ENCODE peak calls at places on chromosomes 7 and 10, in nine cellular contexts. P, C, L, M, E, S, X, R and G are unnamed samples.

GRCh38 chr7:114942443-114943175 is 20.7 kb downstream of the MDFIC start:
- DNase-seq in R (no peak), X (no peak), M (no peak), S (no peak), E (no peak), L (no peak), C (no peak), P (no peak), G (no peak)

GRCh38 chr10:65275296-65275695 is 1650.5 kb upstream of the LRRTM3 start:
- DNase-seq in E (no peak), C (no peak), P (no peak), S (no peak), M (no peak), L (no peak), X (no peak), R (no peak), G (no peak)

GRCh38 chr10:43971981-43972380 is 323.3 kb upstream of the ZNF32 start:
- DNase-seq in S (no peak), X (no peak), L (no peak), E (no peak), R (no peak), P (no peak), M (peak; percentile 26), C (no peak), G (no peak)

GRCh38 chr7:134462337-134462925 is 3.5 kb upstream of the AKR1B1 start:
- DNase-seq in R (no peak), X (peak; percentile 87), E (no peak), P (no peak), L (no peak), M (no peak), S (no peak), C (no peak), G (no peak)

GRCh38 chr7:22934473-22935065 is 79.4 kb downstream of the HYCC1 start:
- DNase-seq in C (no peak), X (peak; percentile 86), E (no peak), P (no peak), R (no peak), S (no peak), L (no peak), M (no peak), G (no peak)

GRCh38 chr7:17444673-17445072 is 146.2 kb downstream of the AHR start:
- DNase-seq in C (no peak), E (no peak), X (peak; percentile 70), L (no peak), R (no peak), P (no peak), M (no peak), S (peak; percentile 14), G (no peak)

GRCh38 chr7:151080091-151080521 is 503 bp downstream of the FASTK start:
- DNase-seq in X (peak; percentile 37), P (no peak), C (peak; percentile 42), R (no peak), S (no peak), L (peak; percentile 70), E (no peak), M (no peak), G (no peak)

GRCh38 chr7:152336754-152337368 is 98.9 kb downstream of the KMT2C start:
- DNase-seq in L (peak; percentile 61), X (peak; percentile 45), M (no peak), P (peak; percentile 22), S (peak; percentile 26), R (peak; percentile 25), C (no peak), E (no peak), G (peak; percentile 27)

GRCh38 chr7:138556771-138557484 is 96.9 kb downstream of the TRIM24 start:
- DNase-seq in L (no peak), P (no peak), X (peak; percentile 3), R (no peak), M (no peak), E (no peak), C (no peak), S (no peak), G (no peak)

GRCh38 chr7:138554674-138555073 is 94.6 kb downstream of the TRIM24 start:
- DNase-seq in M (no peak), X (no peak), P (no peak), R (no peak), S (no peak), E (no peak), L (no peak), C (no peak), G (no peak)

GRCh38 chr7:138559448-138559847 is 99.4 kb downstream of the TRIM24 start:
- DNase-seq in X (no peak), R (no peak), C (no peak), P (no peak), E (no peak), L (no peak), M (no peak), S (no peak), G (no peak)

GRCh38 chr7:138553805-138554204 is 93.7 kb downstream of the TRIM24 start:
- DNase-seq in L (no peak), M (no peak), C (no peak), P (no peak), E (no peak), S (no peak), R (no peak), X (no peak), G (no peak)

GRCh38 chr7:138555684-138556083 is 95.6 kb downstream of the TRIM24 start:
- DNase-seq in C (no peak), R (no peak), X (no peak), M (no peak), S (no peak), P (no peak), L (no peak), E (no peak), G (no peak)
- H3K9me3 ChIP-seq in C (peaks cover 22% of the 10 kb centered on the region), R (peaks cover 7% of the 10 kb centered on the region), X (no peaks in the 10 kb centered on the region), M (peaks cover 16% of the 10 kb centered on the region), S (no peaks in the 10 kb centered on the region), P (peaks cover 47% of the 10 kb centered on the region), L (peaks cover 99% of the 10 kb centered on the region), E (peaks cover 5% of the 10 kb centered on the region), G (no peaks in the 10 kb centered on the region)

DNA sequence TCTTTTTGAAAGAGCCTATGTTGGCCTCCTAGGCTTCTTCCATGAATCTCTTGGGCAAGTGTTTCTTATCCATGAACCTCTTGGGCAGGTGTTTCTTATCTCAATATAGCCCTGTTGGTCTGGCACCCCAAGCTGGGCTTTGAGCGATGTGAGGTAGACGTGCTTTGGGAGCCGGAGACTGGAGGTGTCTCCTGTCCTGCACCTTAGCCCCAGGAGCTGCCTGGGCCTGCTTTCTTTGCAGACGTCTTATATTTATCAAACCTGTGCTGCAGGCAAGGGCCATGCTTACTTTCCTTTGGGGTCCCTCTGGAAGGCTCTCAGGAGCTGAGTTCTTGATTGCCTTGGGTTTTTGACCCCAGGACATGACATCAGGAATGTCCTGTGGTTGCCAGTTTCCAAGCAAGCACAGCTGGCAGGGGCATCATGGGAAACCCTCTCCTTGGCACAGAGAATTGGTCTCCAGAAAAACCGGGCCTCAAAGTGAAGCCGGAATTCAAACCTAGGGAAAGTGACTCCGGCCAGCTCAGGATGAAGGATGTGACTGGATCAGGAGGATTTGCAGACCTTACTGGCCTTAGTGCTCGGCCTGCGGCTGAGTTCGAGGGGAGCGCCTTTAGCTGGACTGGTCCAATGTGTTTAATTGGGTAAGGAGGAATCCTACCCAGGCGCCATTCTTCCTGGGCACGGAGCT is 2.8 kb downstream of the JAKMIP3 start:
- DNase-seq in X (no peak), L (no peak), R (no peak), M (no peak), C (no peak), P (no peak), E (no peak), S (no peak), G (no peak)
- TF ChIP-seq CTCF in X (no peak), L (no peak), R (no peak), M (no peak), C (no peak), P (no peak), E (no peak), S (no peak), G (no peak)

DNA sequence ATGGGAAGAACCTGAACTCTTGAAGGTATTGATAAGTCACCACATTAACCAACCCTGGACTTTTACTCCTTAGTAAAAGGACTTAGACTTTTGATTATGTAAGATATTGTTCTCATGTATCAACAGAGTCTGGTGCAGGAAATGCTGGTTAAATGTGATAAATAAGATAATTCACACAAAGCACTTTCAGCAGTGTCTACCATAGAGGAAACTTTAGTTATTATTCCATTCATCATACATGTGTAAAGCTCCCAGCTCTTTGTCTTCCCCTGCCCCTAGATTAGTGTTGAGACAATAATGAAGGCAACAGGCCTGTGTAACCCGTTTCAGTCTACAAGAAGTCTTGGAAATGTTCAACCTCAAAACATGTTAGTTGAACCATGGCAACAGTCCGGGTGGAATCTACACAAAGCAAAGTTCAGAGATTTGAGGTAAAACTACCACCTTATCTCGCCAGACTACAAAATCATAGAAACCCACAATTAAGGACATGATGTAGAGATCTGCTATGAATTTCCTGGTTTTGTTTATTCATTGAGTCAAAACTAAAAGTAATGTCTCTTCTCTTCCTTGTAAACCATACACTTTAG is 109.9 kb upstream of the ADO start:
- DNase-seq in L (no peak), P (no peak), X (no peak), M (no peak), E (no peak), S (no peak), R (no peak), C (no peak), G (no peak)
- H3K4me3 ChIP-seq in L (no peak overlapping the region), P (no peak overlapping the region), X (no peak overlapping the region), M (no peak overlapping the region), E (no peak overlapping the region), S (no peak overlapping the region), R (no peak overlapping the region), C (no peak overlapping the region), G (no peak overlapping the region)

GRCh38 chr7:57199252-57199651 is 67.0 kb upstream of the ZNF479 start:
- DNase-seq in L (no peak), S (no peak), P (no peak), X (no peak), M (no peak), R (no peak), C (no peak), E (no peak), G (no peak)

GRCh38 chr7:57202274-57202673 is 70.0 kb upstream of the ZNF479 start:
- DNase-seq in C (no peak), M (no peak), E (no peak), R (no peak), X (no peak), L (no peak), S (no peak), P (no peak), G (no peak)

GRCh38 chr7:57201895-57202210 is 69.6 kb upstream of the ZNF479 start:
- DNase-seq in C (no peak), M (no peak), E (no peak), R (no peak), L (no peak), P (no peak), S (no peak), X (no peak), G (no peak)

GRCh38 chr7:57203161-57203791 is 71.0 kb upstream of the ZNF479 start:
- DNase-seq in S (no peak), C (no peak), M (no peak), E (no peak), P (no peak), L (no peak), X (no peak), R (no peak), G (no peak)

DNA sequence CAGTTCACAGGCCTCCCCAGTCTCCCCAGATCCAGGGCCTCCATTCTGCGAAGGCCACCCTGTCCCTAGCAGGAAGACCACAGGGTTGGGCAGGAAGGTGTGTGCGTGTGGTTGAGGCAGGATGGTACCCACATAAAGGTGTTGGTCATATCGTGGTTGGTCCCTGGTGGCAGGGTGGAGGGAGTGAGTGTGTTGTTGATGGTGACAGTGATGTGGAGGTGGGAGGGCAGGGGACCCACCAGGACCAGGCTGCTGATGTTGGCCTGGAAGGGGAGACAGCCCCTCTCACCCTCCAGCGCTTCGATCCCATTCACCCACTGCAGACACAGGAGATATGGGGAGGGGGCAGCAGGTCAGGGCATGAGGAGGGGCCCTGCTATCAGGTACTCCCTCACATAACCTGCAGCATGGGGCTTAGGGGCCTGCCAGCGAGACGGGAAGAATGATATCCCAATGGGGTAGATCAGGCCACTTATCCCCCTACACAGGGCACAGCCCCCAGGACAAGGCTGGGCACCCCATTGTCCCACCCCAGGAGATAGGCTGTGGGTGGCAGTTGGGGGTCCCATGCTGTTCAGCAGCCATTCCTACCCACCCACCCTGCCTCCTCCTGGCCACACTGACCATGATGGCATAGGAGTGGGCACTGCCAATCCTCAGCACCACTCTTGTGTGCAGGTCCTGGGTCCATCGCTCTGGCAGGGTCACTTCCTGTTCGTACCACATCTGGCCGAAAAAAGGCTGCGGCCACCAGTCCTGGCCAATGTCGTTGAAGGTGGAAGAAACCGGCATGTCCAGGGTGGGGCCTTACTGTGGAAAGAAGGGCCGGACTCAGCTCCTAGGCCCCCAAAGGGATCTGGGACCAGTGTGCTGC is 69.0 kb upstream of the ZNF479 start:
- DNase-seq in M (no peak), X (no peak), C (no peak), L (no peak), R (no peak), S (no peak), P (no peak), E (no peak), G (peak; percentile 5)
- H3K9me3 ChIP-seq in M (no peaks in the 10 kb centered on the region), X (no peaks in the 10 kb centered on the region), C (peaks cover 4% of the 10 kb centered on the region), L (peaks cover 33% of the 10 kb centered on the region), R (no peaks in the 10 kb centered on the region), S (no peaks in the 10 kb centered on the region), P (peaks cover 11% of the 10 kb centered on the region), E (no peaks in the 10 kb centered on the region), G (no peaks in the 10 kb centered on the region)